ENCODE peak calls at places on chromosomes 6 and 20, in eight cellular contexts. M is body of pancreas; B is heart left ventricle; T is CD8-positive, alpha-beta T cell; O is A549; D is lung; Q is PC-9; Z is kidney. W is an unnamed sample. For H3K4me1, the result is how much of the 10 kb centered on the place peaks cover.

GRCh38 chr20:23765578-23765977 is 14.8 kb upstream of the CST1 start:
- DNase-seq in M (no peak), Z (no peak), O (no peak), D (no peak), B (no peak), Q (no peak), T (no peak), W (no peak)

GRCh38 chr6:33208089-33208967 is at the start of gene RING1:
- DNase-seq in M (peak), Z (peak), D (peak), Q (no peak), O (peak), B (peak), T (peak), W (peak)

GRCh38 chr6:149855040-149855654 is 9.0 kb downstream of the LRP11 start:
- DNase-seq in Q (peak), B (no peak), Z (no peak), T (no peak), M (no peak), D (no peak), O (peak), W (no peak)

GRCh38 chr20:63885264-63886053 is 9.5 kb upstream of the DNAJC5 start:
- DNase-seq in T (no peak), O (no peak), Z (no peak), B (no peak), Q (peak), D (no peak), M (no peak), W (no peak)

GRCh38 chr20:61271273-61272221 is 19.5 kb downstream of the CDH4 start:
- DNase-seq in T (no peak), B (no peak), D (no peak), M (no peak), Q (no peak), Z (no peak), O (no peak), W (no peak)

GRCh38 chr6:158938811-158939254 is 61.2 kb downstream of the RSPH3 start:
- DNase-seq in M (no peak), O (peak), B (peak), D (no peak), T (no peak), Q (no peak), Z (peak), W (no peak)

GRCh38 chr20:3222635-3223600 is 13.6 kb downstream of the ITPA start:
- DNase-seq in Q (no peak), T (peak), M (no peak), O (no peak), Z (peak), B (peak), D (no peak), W (no peak)

GRCh38 chr20:20083796-20084195 is 31.5 kb downstream of the CFAP61 start:
- DNase-seq in M (no peak), Z (no peak), T (no peak), B (no peak), Q (peak), D (no peak), O (peak), W (no peak)

GRCh38 chr6:42269553-42269952 is 51.9 kb upstream of the MRPS10 start:
- DNase-seq in M (no peak), D (no peak), O (no peak), B (no peak), Q (no peak), Z (peak), T (no peak), W (no peak)

GRCh38 chr20:10551732-10552724 is 116.9 kb downstream of the SLX4IP start:
- DNase-seq in D (no peak), O (no peak), M (no peak), B (no peak), Z (no peak), T (no peak), Q (no peak), W (no peak)

GRCh38 chr6:111870751-111871064 is 2.5 kb downstream of the FYN start:
- DNase-seq in D (no peak), T (no peak), O (no peak), Z (no peak), Q (no peak), B (no peak), M (no peak), W (no peak)

GRCh38 chr20:25325997-25326396 is 64.6 kb downstream of the ABHD12 start:
- DNase-seq in M (no peak), D (peak), O (no peak), Z (no peak), T (no peak), B (no peak), Q (no peak), W (no peak)

GRCh38 chr6:6803180-6803978 is 214.9 kb downstream of the LY86 start:
- DNase-seq in Z (peak), M (no peak), T (no peak), D (no peak), Q (peak), B (no peak), O (no peak), W (no peak)

GRCh38 chr6:154257074-154257473 is 99.5 kb downstream of the IPCEF1 start:
- DNase-seq in B (no peak), T (no peak), M (no peak), Z (no peak), D (no peak), Q (no peak), O (no peak), W (no peak)

GRCh38 chr6:127332383-127332961 is 10.9 kb downstream of the ECHDC1 start:
- DNase-seq in Q (no peak), D (no peak), T (no peak), O (no peak), M (no peak), B (no peak), Z (no peak), W (no peak)

GRCh38 chr6:168031411-168032382 is 34.2 kb downstream of the KIF25 start:
- DNase-seq in D (no peak), T (no peak), Z (no peak), O (no peak), B (no peak), Q (no peak), M (no peak), W (peak)

GRCh38 chr6:3409699-3410384 is 47.0 kb downstream of the SLC22A23 start:
- DNase-seq in D (peak), T (no peak), B (no peak), Z (no peak), O (no peak), M (peak), Q (no peak), W (no peak)

GRCh38 chr6:18503588-18504231 is 116.6 kb downstream of the RNF144B start:
- DNase-seq in B (no peak), Q (peak), T (no peak), O (peak), Z (peak), D (peak), M (peak), W (peak)

GRCh38 chr6:79028641-79029314 is 49.3 kb downstream of the PHIP start:
- DNase-seq in O (no peak), B (no peak), D (no peak), Z (no peak), M (no peak), Q (no peak), T (no peak), W (no peak)

GRCh38 chr6:121823437-121823851 is 388.0 kb downstream of the GJA1 start:
- DNase-seq in D (no peak), Q (no peak), M (no peak), O (no peak), T (no peak), Z (no peak), B (no peak), W (no peak)

GRCh38 chr20:64110411-64111068 is 3.2 kb upstream of the NPBWR2 start:
- DNase-seq in T (no peak), D (no peak), O (no peak), Q (peak), B (no peak), Z (peak), M (no peak), W (peak)

GRCh38 chr20:63545814-63546213 is 1.7 kb downstream of the SRMS start:
- DNase-seq in Q (no peak), T (no peak), B (no peak), M (no peak), Z (no peak), O (no peak), D (no peak), W (no peak)

GRCh38 chr20:24673678-24674570 is 204.5 kb downstream of the SYNDIG1 start:
- DNase-seq in T (no peak), B (peak), Z (peak), D (no peak), O (no peak), M (no peak), Q (peak), W (no peak)

GRCh38 chr20:32439132-32439829 is 81.2 kb downstream of the ASXL1 start:
- DNase-seq in D (no peak), Z (no peak), M (no peak), T (no peak), O (no peak), B (no peak), Q (no peak), W (peak)

GRCh38 chr20:52303281-52303950 is 111.8 kb upstream of the ZFP64 start:
- DNase-seq in M (no peak), O (no peak), Q (no peak), T (no peak), Z (no peak), B (no peak), D (no peak), W (no peak)

GRCh38 chr20:25057234-25058050 is 497 bp downstream of the ACSS1 start:
- DNase-seq in Q (peak), T (peak), D (peak), O (peak), B (peak), Z (peak), M (peak), W (no peak)

GRCh38 chr20:51562334-51563140 is 20.0 kb upstream of the NFATC2 start:
- DNase-seq in O (peak), Q (peak), Z (peak), T (no peak), D (peak), M (peak), B (peak), W (peak)

GRCh38 chr6:154606457-154606856 is 96.0 kb upstream of the CNKSR3 start:
- DNase-seq in T (no peak), M (no peak), O (no peak), Q (no peak), Z (no peak), B (no peak), D (no peak), W (no peak)

GRCh38 chr6:7578949-7579348 is 11.0 kb upstream of the SNRNP48 start:
- DNase-seq in Z (no peak), O (no peak), M (no peak), T (no peak), D (no peak), B (no peak), Q (no peak), W (no peak)

GRCh38 chr6:139960676-139961075 is 586.2 kb upstream of the CITED2 start:
- DNase-seq in Q (peak), Z (no peak), B (no peak), O (no peak), M (no peak), D (no peak), T (no peak), W (no peak)

GRCh38 chr6:15107644-15108382 is 138.1 kb upstream of the JARID2 start:
- DNase-seq in D (no peak), M (no peak), T (no peak), B (no peak), Z (no peak), Q (no peak), O (no peak), W (no peak)

GRCh38 chr20:34262488-34263288 is 21.5 kb downstream of the ASIP start:
- DNase-seq in D (no peak), B (no peak), T (no peak), M (no peak), O (no peak), Z (no peak), Q (no peak), W (peak)

GRCh38 chr6:111417946-111418345 is 65.1 kb downstream of the REV3L start:
- DNase-seq in B (no peak), Q (no peak), Z (no peak), O (no peak), M (no peak), D (no peak), T (no peak), W (no peak)

GRCh38 chr20:17969276-17969883 is 562 bp downstream of the MGME1 start:
- DNase-seq in Z (no peak), D (no peak), T (peak), M (peak), B (no peak), O (peak), Q (peak), W (no peak)

GRCh38 chr6:109304284-109305015 is 77.8 kb downstream of the CD164 start:
- DNase-seq in B (no peak), D (no peak), Q (no peak), Z (no peak), M (no peak), O (no peak), T (no peak), W (no peak)

GRCh38 chr20:56634307-56634706 is 5.2 kb downstream of the TFAP2C start:
- DNase-seq in M (no peak), O (no peak), T (no peak), D (no peak), B (no peak), Q (peak), Z (no peak), W (no peak)
- H3K4me1 ChIP-seq in M (under half), O (half or more), T (under half), D (under half), B (under half), Q (under half), Z (under half), W (under half)

DNA sequence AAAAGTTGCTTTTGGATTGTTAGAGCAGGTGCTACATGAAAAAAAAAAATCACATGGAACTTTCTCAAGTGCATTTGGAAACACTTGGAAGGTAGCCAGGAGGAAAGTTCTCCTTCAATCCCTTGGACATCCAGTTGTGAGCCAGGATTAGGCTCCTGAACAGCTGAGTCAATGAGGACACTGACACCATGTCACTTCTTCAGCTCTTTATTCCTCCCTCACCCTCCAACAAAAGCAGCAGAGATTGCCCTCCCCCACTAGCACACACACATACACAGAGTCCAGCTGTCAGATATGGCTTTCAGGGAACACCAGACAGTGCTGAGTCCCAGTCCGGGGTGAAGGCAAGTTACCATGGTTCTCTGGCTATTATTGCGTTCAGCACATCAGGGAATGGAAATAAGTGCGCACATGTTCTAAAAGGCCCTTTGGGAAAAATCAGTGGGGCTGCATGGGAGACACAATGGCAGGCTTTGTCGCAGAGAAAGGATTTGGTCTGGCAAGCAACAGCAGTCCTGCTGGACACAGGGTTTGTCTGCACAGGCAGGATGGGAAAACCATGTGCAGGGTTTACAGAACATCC is 124.7 kb upstream of the MARCKS start:
- DNase-seq in O (no peak), Z (no peak), Q (no peak), D (no peak), T (no peak), B (peak), M (peak), W (no peak)
- TF ChIP-seq CTCF in O (no peak), Z (no peak), Q (no peak), D (no peak), T (no peak), B (no peak), M (no peak), W (no peak)

GRCh38 chr6:20693466-20694063 is 159.3 kb downstream of the CDKAL1 start:
- DNase-seq in M (no peak), B (no peak), O (no peak), Q (no peak), Z (no peak), D (no peak), T (no peak), W (no peak)
- H3K4me3 ChIP-seq in M (no peak), B (no peak), O (no peak), Q (no peak), Z (no peak), D (no peak), T (no peak), W (no peak)

DNA sequence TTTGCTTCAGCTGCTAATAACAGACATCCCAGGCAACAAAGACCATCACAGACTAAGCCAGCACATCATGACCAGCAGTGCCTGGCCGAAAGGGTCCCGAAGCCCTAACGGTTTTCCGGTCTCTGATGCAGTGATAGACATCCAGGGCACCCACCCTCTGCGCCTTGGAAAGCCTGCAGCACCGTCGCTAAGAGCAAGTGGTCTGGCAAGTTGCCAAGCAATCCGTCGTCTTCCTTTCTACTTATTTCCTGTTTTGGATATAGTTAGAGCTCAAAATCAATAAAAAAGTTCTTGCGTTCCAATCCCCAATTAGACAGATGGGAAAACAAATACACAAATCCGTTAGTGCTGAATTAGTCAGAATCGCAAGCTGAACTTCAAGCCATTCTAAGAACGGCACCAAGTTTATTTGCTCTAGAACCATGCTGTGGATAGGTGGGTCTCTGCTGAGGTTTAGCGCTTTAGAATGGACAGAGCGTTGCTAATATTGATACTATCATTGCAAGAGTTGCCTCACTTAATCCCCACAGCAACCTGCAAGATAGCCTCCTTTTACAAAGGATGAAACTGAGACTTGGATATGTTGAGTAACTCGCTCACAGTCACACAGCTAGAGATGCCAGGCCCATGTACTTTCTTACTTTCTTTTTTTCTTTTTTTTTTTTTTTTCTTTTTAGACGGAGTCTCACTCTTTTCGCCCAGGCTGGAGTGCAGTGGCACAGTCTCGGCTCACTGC is 163.3 kb upstream of the SNX9 start:
- DNase-seq in M (peak), O (no peak), T (no peak), B (no peak), D (no peak), Z (no peak), Q (no peak), W (no peak)
- H3K4me1 ChIP-seq in M (under half), O (under half), T (under half), B (under half), D (under half), Z (under half), Q (under half), W (under half)

DNA sequence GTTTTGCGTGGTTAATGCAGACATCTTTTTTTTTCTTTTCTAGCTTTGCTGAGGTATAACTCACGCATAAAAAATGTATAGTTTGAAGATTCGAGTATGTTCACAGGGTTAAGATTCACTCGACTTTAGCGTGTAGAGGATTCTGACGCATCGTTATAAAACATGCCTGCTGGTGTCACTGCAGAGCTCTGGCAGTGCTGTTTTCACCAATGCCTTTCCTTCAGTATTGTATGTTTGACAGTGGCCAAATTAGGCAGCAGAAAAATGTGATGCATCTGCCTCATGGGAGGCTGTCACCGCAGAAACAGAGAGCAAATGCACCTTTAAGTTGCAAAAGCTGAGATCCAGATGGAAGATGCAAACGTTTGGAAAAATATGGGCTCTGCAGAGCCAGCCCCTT is 18.0 kb upstream of the SIRPB2 start:
- DNase-seq in D (no peak), Z (no peak), O (peak), T (no peak), Q (no peak), B (no peak), M (no peak), W (no peak)
- TF ChIP-seq CTCF in D (peak), Z (peak), O (peak), T (peak), Q (no peak), B (no peak), M (no peak), W (peak)

DNA sequence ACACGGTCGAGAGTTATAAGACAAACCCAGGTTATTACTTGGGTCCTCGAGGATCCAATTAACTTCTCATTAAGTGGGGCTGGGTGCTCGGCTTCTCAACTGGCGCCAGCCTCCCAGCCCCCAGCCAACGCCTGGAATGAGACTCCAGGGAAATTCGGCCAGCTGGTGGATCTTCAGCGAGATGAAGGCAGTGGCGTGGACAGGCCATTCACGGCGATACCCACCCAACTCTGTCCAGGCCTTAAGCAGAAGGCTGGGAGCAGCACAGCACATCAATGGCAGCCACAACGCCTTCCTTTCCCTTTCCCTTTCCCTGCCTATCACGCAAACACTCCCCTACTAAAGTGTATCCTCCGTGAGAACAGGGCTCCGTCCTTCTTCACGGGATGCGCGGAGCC is 852 bp downstream of the METTL24 start:
- DNase-seq in B (no peak), O (no peak), Q (no peak), Z (no peak), M (no peak), T (no peak), D (no peak), W (no peak)
- H3K4me3 ChIP-seq in B (peak), O (peak), Q (no peak), Z (peak), M (peak), T (peak), D (peak), W (peak)

DNA sequence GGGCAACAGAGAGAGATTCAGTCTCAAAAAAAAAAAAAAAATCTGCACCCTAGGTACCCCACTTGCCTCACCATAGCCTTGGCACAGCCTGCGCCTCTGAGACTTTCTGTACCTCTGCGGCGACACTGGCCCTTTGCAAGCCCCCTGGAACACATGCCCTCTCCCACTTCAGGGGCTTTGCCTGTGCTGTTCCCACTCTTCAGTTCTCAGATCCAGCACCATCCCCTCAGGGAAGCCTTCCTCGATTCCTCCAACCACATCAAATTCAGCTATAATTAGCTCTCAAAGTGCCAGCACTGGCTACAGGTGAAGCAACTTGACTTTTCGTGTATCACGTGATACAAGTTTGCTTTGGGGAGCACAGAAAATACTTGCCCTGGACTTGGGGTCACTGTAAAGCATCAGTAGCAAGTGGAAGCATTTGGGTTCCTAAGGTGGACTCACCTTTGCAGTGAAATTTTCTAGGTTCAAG is 2.1 kb upstream of the UBE2V1 start:
- DNase-seq in Z (no peak), D (no peak), T (no peak), Q (no peak), B (no peak), M (no peak), O (no peak), W (no peak)
- H3K4me1 ChIP-seq in Z (under half), D (under half), T (under half), Q (under half), B (under half), M (half or more), O (under half), W (under half)

GRCh38 chr20:44942264-44942973 is 17.8 kb downstream of the TOMM34 start:
- DNase-seq in D (no peak), Z (no peak), O (no peak), M (no peak), B (no peak), T (no peak), Q (no peak), W (no peak)
- TF ChIP-seq CTCF in D (no peak), Z (no peak), O (no peak), M (no peak), B (peak), T (no peak), Q (no peak), W (no peak)

GRCh38 chr6:161029195-161029809 is 37.7 kb downstream of the MAP3K4 start:
- DNase-seq in T (no peak), B (no peak), O (no peak), Z (no peak), Q (no peak), D (no peak), M (no peak), W (no peak)
- H3K4me3 ChIP-seq in T (no peak), B (no peak), O (no peak), Z (no peak), Q (no peak), D (no peak), M (no peak), W (no peak)

W was measured in right atrium auricular region.